ENCODE peak calls at places on chromosomes 5 and 9, in four cellular contexts. L is SK-N-SH, R is omental fat pad, D is left cardiac atrium. S is an unnamed sample.

GRCh38 chr5:177982072-177982727 is 13.8 kb downstream of the PROP1 start:
- DNase-seq in L (peak; percentile 51), R (no peak), D (no peak), S (no peak)

GRCh38 chr9:110152704-110153374 is 55.1 kb downstream of the C9orf152 start:
- DNase-seq in L (peak; percentile 62), R (no peak), D (no peak), S (peak; percentile 66)

GRCh38 chr9:136122425-136123383 is 4.0 kb upstream of the TMEM250 start:
- DNase-seq in L (peak; percentile 93), R (peak; percentile 67), D (peak; percentile 81), S (peak; percentile 38)

GRCh38 chr5:58493136-58493535 is 1.9 kb downstream of the GAPT start:
- DNase-seq in L (no peak), R (no peak), D (no peak), S (no peak)

GRCh38 chr5:63960646-63961045 is 1.6 kb downstream of the HTR1A start:
- DNase-seq in L (no peak), R (no peak), D (no peak), S (no peak)

GRCh38 chr9:92176068-92176799 is 61.0 kb upstream of the SPTLC1 start:
- DNase-seq in L (no peak), R (no peak), D (no peak), S (no peak)

GRCh38 chr5:72597456-72597948 is 90.3 kb upstream of the ZNF366 start:
- DNase-seq in L (no peak), R (no peak), D (peak; percentile 43), S (peak; percentile 40)

GRCh38 chr5:3019045-3019444 is 267.6 kb upstream of the IRX2 start:
- DNase-seq in L (no peak), R (no peak), D (no peak), S (no peak)

GRCh38 chr9:33750307-33750838 is 45.0 kb upstream of the PRSS3 start:
- DNase-seq in L (peak; percentile 85), R (no peak), D (peak; percentile 21), S (no peak)

GRCh38 chr5:17438027-17438426 is 60.0 kb upstream of the TAF11L2 start:
- DNase-seq in L (no peak), R (no peak), D (no peak), S (no peak)

GRCh38 chr9:126395439-126396212 is 69.0 kb downstream of the MVB12B start:
- DNase-seq in L (no peak), R (no peak), D (no peak), S (no peak)

GRCh38 chr5:55471468-55471867 is 63.3 kb downstream of the PLPP1 start:
- DNase-seq in L (no peak), R (no peak), D (no peak), S (no peak)

GRCh38 chr5:58666141-58666540 is 83.3 kb downstream of the RAB3C start:
- DNase-seq in L (no peak), R (no peak), D (no peak), S (no peak)

GRCh38 chr5:55966284-55966683 is 28.5 kb downstream of the IL6ST start:
- DNase-seq in L (no peak), R (no peak), D (no peak), S (no peak)

GRCh38 chr9:136784249-136784996 is 6.7 kb upstream of the TMEM141 start:
- DNase-seq in L (peak; percentile 60), R (no peak), D (no peak), S (peak; percentile 43)

GRCh38 chr9:115104908-115105307 is 13.0 kb downstream of the TNC start:
- DNase-seq in L (no peak), R (no peak), D (no peak), S (no peak)

GRCh38 chr9:135015096-135015495 is 72.4 kb upstream of the OLFM1 start:
- DNase-seq in L (no peak), R (no peak), D (no peak), S (no peak)

GRCh38 chr9:114981095-114981494 is 50.7 kb upstream of the TNFSF8 start:
- DNase-seq in L (no peak), R (no peak), D (no peak), S (no peak)

GRCh38 chr9:86975571-86975970 is 28.3 kb upstream of the GAS1 start:
- DNase-seq in L (no peak), R (no peak), D (no peak), S (no peak)

GRCh38 chr5:3598725-3599282 is 3.2 kb downstream of the IRX1 start:
- DNase-seq in L (peak; percentile 12), R (no peak), D (no peak), S (no peak)

GRCh38 chr9:110105107-110105506 is 102.9 kb downstream of the C9orf152 start:
- DNase-seq in L (no peak), R (no peak), D (no peak), S (no peak)

GRCh38 chr5:40914835-40915234 is 5.5 kb downstream of the C7 start:
- DNase-seq in L (no peak), R (no peak), D (no peak), S (no peak)

GRCh38 chr5:174300941-174301761 is 255.6 kb downstream of the NSG2 start:
- DNase-seq in L (peak; percentile 41), R (no peak), D (no peak), S (no peak)

GRCh38 chr5:132498152-132498551 is 7.6 kb upstream of the IRF1 start:
- DNase-seq in L (peak; percentile 11), R (no peak), D (no peak), S (peak; percentile 60)

GRCh38 chr5:3124410-3124809 is 372.9 kb upstream of the IRX2 start:
- DNase-seq in L (no peak), R (no peak), D (no peak), S (no peak)

GRCh38 chr5:37847978-37848425 is 8.2 kb upstream of the GDNF start:
- DNase-seq in L (no peak), R (no peak), D (no peak), S (no peak)

GRCh38 chr5:155004138-155004744 is 9.3 kb upstream of the KIF4B start:
- DNase-seq in L (no peak), R (no peak), D (peak; percentile 20), S (no peak)

GRCh38 chr9:121217609-121218292 is 16.1 kb upstream of the RAB14 start:
- DNase-seq in L (no peak), R (no peak), D (no peak), S (no peak)

GRCh38 chr5:148960070-148960769 is 102.6 kb downstream of the SH3TC2 start:
- DNase-seq in L (no peak), R (no peak), D (no peak), S (no peak)